ENCODE peak calls at places on chromosomes 11 and 22, in five cellular contexts. G is NCI-H2107; C is CD4-positive, alpha-beta T cell; H is lower lobe of right lung; Y is activated T-cell treated with anti-CD3 and anti-CD28 coated beads, Interleukin-2, amount 50 U/mL, for 1 hour. Z is an unnamed sample.
A peak's percentile ranks its signal among the peaks of the same experiment; 100 is the strongest.

GRCh38 chr11:100273066-100273815 is 413.8 kb upstream of the ARHGAP42 start:
- DNase-seq in G (no peak), C (no peak), H (no peak), Y (no peak), Z (no peak)

GRCh38 chr11:90288207-90288821 is 65.5 kb upstream of the CHORDC1 start:
- DNase-seq in G (no peak), C (no peak), H (no peak), Y (no peak), Z (no peak)

GRCh38 chr22:31087744-31088215 is 6.7 kb downstream of the SMTN start:
- DNase-seq in G (no peak), C (no peak), H (no peak), Y (no peak), Z (no peak)

GRCh38 chr11:43922974-43923326 is 19.5 kb upstream of the C11orf96 start:
- DNase-seq in G (no peak), C (no peak), H (no peak), Y (no peak), Z (no peak)

GRCh38 chr11:130828741-130829140 is 87.5 kb downstream of the SNX19 start:
- DNase-seq in G (no peak), C (no peak), H (no peak), Y (no peak), Z (no peak)

GRCh38 chr22:32628626-32629587 is 154.3 kb downstream of the FBXO7 start:
- DNase-seq in G (no peak), C (no peak), H (no peak), Y (no peak), Z (no peak)

GRCh38 chr11:67506426-67507032 is 1.4 kb upstream of the PITPNM1 start:
- DNase-seq in G (no peak), C (no peak), H (no peak), Y (no peak), Z (no peak)

GRCh38 chr11:8277691-8278090 is 14.0 kb upstream of the LMO1 start:
- DNase-seq in G (no peak), C (no peak), H (peak; percentile 14), Y (no peak), Z (no peak)

GRCh38 chr22:29907753-29908515 is 25.0 kb downstream of the MTMR3 start:
- DNase-seq in G (peak; percentile 28), C (no peak), H (peak; percentile 82), Y (no peak), Z (peak; percentile 43)

GRCh38 chr11:94025695-94026394 is 4.7 kb downstream of the HEPHL1 start:
- DNase-seq in G (no peak), C (no peak), H (no peak), Y (no peak), Z (no peak)

GRCh38 chr11:280762-281485 is 2.7 kb downstream of the NLRP6 start:
- DNase-seq in G (no peak), C (no peak), H (peak; percentile 70), Y (peak; percentile 63), Z (no peak)

GRCh38 chr11:35115688-35116030 is 23.3 kb upstream of the CD44 start:
- DNase-seq in G (no peak), C (no peak), H (no peak), Y (no peak), Z (no peak)

GRCh38 chr11:74634537-74634936 is 42.2 kb downstream of the POLD3 start:
- DNase-seq in G (no peak), C (no peak), H (no peak), Y (no peak), Z (no peak)

GRCh38 chr22:44269757-44270555 is 42.8 kb downstream of the SHISAL1 start:
- DNase-seq in G (no peak), C (no peak), H (peak; percentile 20), Y (no peak), Z (no peak)

GRCh38 chr11:61626580-61627380 is 45.9 kb upstream of the SYT7 start:
- DNase-seq in G (no peak), C (no peak), H (peak; percentile 81), Y (no peak), Z (no peak)

GRCh38 chr22:38735465-38736256 is 20.1 kb downstream of the SUN2 start:
- DNase-seq in G (no peak), C (no peak), H (peak; percentile 65), Y (no peak), Z (no peak)

GRCh38 chr22:29202231-29203192 is 3.2 kb upstream of the EMID1 start:
- DNase-seq in G (no peak), C (peak; percentile 11), H (peak; percentile 67), Y (peak; percentile 52), Z (no peak)